ENCODE peak calls at places on chromosomes 2 and 18, in four cellular contexts. B is GM06990, V is brain microvascular endothelial cell, F is ovary. Z is an unnamed sample.

GRCh38 chr2:51717318-51717717 is 685.4 kb upstream of the NRXN1 start:
- DNase-seq in V (peak; percentile 74), B (no peak), F (no peak), Z (no peak)

GRCh38 chr2:229205704-229206103 is 65.4 kb downstream of the PID1 start:
- DNase-seq in F (no peak), V (no peak), B (no peak), Z (no peak)

GRCh38 chr2:72144746-72145657 is 2.7 kb downstream of the CYP26B1 start:
- DNase-seq in B (no peak), V (no peak), F (no peak), Z (no peak)

GRCh38 chr2:85459771-85460170 is 41.3 kb downstream of the SH2D6 start:
- DNase-seq in F (no peak), B (no peak), V (no peak), Z (no peak)

GRCh38 chr18:5546660-5547059 is 2.9 kb upstream of the EPB41L3 start:
- DNase-seq in V (peak; percentile 58), F (no peak), B (no peak), Z (peak; percentile 8)

GRCh38 chr2:8148260-8148880 is 533.5 kb upstream of the ID2 start:
- DNase-seq in B (no peak), F (no peak), V (peak; percentile 85), Z (no peak)

GRCh38 chr2:46580416-46580815 is 101.1 kb downstream of the TMEM247 start:
- DNase-seq in F (no peak), V (no peak), B (no peak), Z (no peak)

GRCh38 chr2:207121784-207122183 is 44.0 kb downstream of the KLF7 start:
- DNase-seq in B (no peak), F (no peak), V (peak; percentile 79), Z (no peak)

GRCh38 chr18:67211646-67212045 is 304.9 kb downstream of the DSEL start:
- DNase-seq in V (no peak), F (no peak), B (no peak), Z (no peak)

DNA sequence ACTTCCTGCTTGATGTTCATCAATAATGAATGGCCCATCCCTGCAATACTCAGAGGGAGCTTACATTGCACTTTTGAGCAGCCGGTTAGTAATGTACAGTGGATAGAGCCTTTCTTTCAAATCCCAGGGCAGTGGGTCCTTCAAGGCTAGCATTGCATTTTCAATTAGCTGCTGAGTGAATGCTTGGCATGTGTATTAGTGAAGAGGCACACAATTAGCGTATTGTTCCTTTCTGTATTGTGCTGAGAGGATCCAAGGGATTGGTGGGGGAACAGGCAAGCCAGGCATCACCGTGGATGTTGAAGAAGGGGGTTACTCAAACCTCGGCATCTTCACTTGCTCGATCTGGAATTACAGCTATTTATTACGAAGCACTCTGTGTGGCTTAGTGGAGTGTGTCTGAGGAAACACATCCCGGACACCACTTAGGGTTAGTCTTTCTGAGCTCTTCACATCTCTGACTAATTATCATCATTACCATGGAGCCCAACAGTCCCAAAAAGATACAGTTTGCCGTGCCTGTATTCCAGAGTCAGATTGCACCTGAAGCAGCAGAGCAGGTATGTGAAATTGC is at the start of gene PPP1R1C:
- DNase-seq in B (no peak), F (no peak), V (no peak), Z (no peak)
- TF ChIP-seq CTCF in B (no peak), F (no peak), V (no peak), Z (no peak)

GRCh38 chr2:197358927-197359326 is 48.3 kb upstream of the ANKRD44 start:
- DNase-seq in V (peak; percentile 19), B (no peak), F (no peak), Z (no peak)

GRCh38 chr2:197354169-197354558 is 43.6 kb upstream of the ANKRD44 start:
- DNase-seq in V (no peak), F (no peak), B (no peak), Z (no peak)

GRCh38 chr2:197353393-197354168 is 43.0 kb upstream of the ANKRD44 start:
- DNase-seq in V (no peak), F (no peak), B (no peak), Z (no peak)

GRCh38 chr2:197357986-197358385 is 47.4 kb upstream of the ANKRD44 start:
- DNase-seq in F (no peak), B (no peak), V (no peak), Z (no peak)

DNA sequence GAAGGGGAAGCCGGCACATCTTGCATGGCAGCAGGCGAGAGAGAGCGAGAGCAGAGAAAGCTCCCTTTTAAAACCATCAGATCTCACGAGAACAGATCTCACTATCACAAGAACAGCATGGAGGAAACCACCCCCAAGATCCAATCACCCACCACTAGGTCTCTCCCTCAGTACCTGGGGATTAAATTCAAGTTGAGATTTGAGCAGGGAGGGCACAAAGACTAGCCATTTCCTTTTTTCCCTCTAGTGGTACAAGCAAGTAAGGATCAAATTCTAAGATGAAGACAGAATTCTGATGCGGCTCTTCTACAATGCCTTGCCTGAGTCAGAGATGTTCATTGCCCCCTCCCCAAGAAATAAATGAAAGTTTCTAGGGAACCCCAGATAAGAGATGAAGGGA is 45.6 kb upstream of the ANKRD44 start:
- DNase-seq in F (no peak), B (no peak), V (no peak), Z (no peak)
- TF ChIP-seq CTCF in F (no peak), B (peak; percentile 42), V (peak; percentile 61), Z (peak; percentile 19)

DNA sequence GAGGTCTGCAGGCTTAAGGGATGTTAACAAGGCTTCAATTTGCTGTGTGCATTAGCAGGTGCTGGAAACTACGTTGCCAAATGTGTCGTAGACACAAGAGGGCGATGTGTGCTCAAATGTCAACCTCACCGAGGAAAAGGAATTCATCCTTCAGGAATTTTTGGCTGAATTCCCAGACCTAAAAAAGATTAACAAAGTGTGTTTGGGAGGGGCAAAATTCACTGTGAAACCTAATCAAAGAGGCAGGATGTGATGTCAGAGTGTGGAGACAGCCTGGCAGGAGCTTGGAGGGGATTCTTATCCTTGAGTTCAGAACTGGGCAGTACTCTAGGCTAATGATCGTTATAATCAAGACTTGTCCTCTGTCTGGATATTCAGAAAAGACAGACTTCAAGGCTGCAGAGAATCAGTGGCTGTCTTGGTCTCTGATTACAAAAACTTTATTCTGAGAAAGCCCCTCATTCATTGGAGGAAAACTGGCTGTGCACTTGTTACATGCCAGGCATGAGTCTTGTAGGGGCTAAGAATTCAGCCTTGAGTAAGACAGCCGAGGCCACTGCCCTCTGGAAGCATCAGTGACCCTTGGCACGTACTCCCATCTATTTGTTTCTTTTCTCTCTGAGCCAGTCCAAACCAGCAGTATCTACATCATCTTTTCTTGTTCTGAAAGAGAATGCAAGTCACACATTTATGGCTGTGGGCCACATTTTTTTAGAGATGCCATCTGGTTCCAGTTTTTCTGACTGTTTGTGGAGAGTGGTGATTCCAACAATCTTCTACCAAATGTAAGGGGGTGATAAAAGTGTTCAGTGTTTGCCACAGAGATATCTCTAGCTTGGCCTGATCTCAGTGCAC is 18.7 kb upstream of the SCYGR1 start:
- DNase-seq in V (peak; percentile 89), B (no peak), F (peak; percentile 73), Z (peak; percentile 56)
- TF ChIP-seq CTCF in V (peak; percentile 85), B (peak; percentile 73), F (peak; percentile 46), Z (peak; percentile 59)

GRCh38 chr2:148978026-148978685 is 60.3 kb upstream of the LYPD6B start:
- DNase-seq in F (no peak), V (no peak), B (no peak), Z (no peak)
- TF ChIP-seq CTCF in F (no peak), V (no peak), B (peak; percentile 23), Z (no peak)

GRCh38 chr18:59008302-59008974 is 131.2 kb upstream of the SEC11C start:
- DNase-seq in B (no peak), F (no peak), V (peak; percentile 75), Z (no peak)
- TF ChIP-seq CTCF in B (no peak), F (no peak), V (no peak), Z (no peak)

GRCh38 chr2:174617120-174617519 is 19.5 kb upstream of the WIPF1 start:
- DNase-seq in B (no peak), V (no peak), F (no peak), Z (no peak)
- TF ChIP-seq CTCF in B (no peak), V (peak; percentile 18), F (no peak), Z (no peak)

GRCh38 chr2:169203952-169204351 is 134.6 kb downstream of the DHRS9 start:
- DNase-seq in F (no peak), V (no peak), B (no peak), Z (no peak)
- TF ChIP-seq CTCF in F (no peak), V (no peak), B (no peak), Z (no peak)

GRCh38 chr18:76620326-76620813 is 125.3 kb upstream of the ZNF516 start:
- DNase-seq in V (peak; percentile 64), B (peak; percentile 60), F (peak; percentile 83), Z (peak; percentile 76)
- TF ChIP-seq CTCF in V (peak; percentile 80), B (peak; percentile 81), F (peak; percentile 40), Z (peak; percentile 45)

DNA sequence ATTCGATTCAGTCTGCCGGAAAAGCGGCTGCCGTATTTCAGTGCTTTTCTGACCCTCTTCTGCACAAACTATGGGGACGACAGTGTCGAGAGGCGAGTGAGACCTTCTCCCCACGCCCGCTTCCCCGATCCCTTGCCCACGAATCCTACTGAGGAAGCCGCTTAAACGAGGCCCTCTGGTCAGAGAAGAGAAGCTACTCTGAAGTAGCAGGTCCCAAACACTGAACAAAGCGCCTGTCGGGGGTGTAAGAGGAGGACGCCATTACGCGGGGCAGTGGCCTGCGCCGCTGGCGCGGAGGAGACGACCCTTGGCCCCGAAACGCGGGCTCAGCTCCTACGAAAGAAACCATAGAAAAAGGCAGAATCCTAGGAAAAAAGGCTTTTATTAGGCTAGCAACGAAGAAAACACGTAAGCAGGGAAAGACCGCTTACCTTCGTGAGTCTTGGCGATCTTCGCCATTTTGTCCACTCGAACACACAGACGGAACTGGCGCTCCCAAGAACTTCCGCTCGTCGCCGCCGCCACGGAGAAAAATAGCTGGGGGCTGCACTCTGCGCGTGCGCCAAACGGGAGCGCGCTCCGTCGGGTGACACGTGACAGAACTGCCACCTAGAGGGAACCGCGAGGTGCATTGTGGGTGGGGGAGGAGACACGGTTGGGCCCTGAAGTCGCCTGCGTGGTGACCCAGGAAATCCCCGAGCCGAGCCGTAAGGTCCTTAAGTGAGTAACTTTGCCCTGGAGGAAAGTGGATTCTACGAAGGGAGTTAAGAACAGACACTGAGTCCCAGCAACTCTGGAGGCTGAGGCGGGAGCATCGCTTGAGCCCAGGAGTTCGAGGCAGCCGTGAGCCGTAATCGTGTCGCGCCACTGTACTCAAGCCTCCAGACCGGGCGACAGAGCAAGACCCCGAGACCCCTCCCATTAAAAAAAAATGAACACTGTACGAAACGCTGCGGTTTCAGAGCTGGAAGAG is at the start of gene SF3B1:
- DNase-seq in V (peak; percentile 96), F (peak; percentile 98), B (peak; percentile 100), Z (peak; percentile 99)
- TF ChIP-seq CTCF in V (no peak), F (peak; percentile 8), B (no peak), Z (no peak)

GRCh38 chr18:43661570-43661969 is 384.3 kb upstream of the SYT4 start:
- DNase-seq in V (peak; percentile 66), F (no peak), B (no peak), Z (peak; percentile 58)
- TF ChIP-seq CTCF in V (peak; percentile 63), F (no peak), B (peak; percentile 47), Z (peak; percentile 45)

Z was measured in GM12865.